ENCODE peak calls at places on chromosomes 5 and 9, in eight cellular contexts. One of them, this sample, is unnamed.
A peak's percentile ranks its signal among the peaks of the same experiment; 100 is the strongest.

GRCh38 chr5:175216991-175217390 is 227.0 kb downstream of the DRD1 start:
- DNase-seq in epithelial cell of esophagus: no peak
- DNase-seq in tibial artery: peak; percentile 87
- DNase-seq in stimulated activated CD4-positive, alpha-beta T cell treated with anti-CD3 and anti-CD28 coated beads, Interleukin-1b, Interleukin-23, amount 100 ng/mL, for 1 hour: no peak
- DNase-seq in Kasumi-1: no peak
- DNase-seq in bronchial epithelial cell: no peak
- DNase-seq in HFFc6: peak; percentile 69
- DNase-seq in stromal cell of bone marrow: peak; percentile 74
- DNase-seq in this sample: no peak

GRCh38 chr9:126619336-126619919 is 5.7 kb downstream of the LMX1B start:
- DNase-seq in tibial artery: no peak
- DNase-seq in stimulated activated CD4-positive, alpha-beta T cell treated with anti-CD3 and anti-CD28 coated beads, Interleukin-1b, Interleukin-23, amount 100 ng/mL, for 1 hour: no peak
- DNase-seq in bronchial epithelial cell: no peak
- DNase-seq in Kasumi-1: no peak
- DNase-seq in epithelial cell of esophagus: no peak
- DNase-seq in HFFc6: no peak
- DNase-seq in stromal cell of bone marrow: no peak
- DNase-seq in this sample: no peak

GRCh38 chr5:16539169-16539666 is 73.6 kb upstream of the ZNF622 start:
- DNase-seq in epithelial cell of esophagus: peak; percentile 91
- DNase-seq in tibial artery: peak; percentile 92
- DNase-seq in HFFc6: peak; percentile 78
- DNase-seq in stimulated activated CD4-positive, alpha-beta T cell treated with anti-CD3 and anti-CD28 coated beads, Interleukin-1b, Interleukin-23, amount 100 ng/mL, for 1 hour: no peak
- DNase-seq in bronchial epithelial cell: peak; percentile 82
- DNase-seq in stromal cell of bone marrow: peak; percentile 88
- DNase-seq in Kasumi-1: no peak
- DNase-seq in this sample: peak; percentile 69

GRCh38 chr9:88387733-88388202 is 476 bp upstream of the SPIN1 start:
- DNase-seq in bronchial epithelial cell: peak; percentile 57
- DNase-seq in tibial artery: peak; percentile 72
- DNase-seq in Kasumi-1: peak; percentile 54
- DNase-seq in epithelial cell of esophagus: peak; percentile 70
- DNase-seq in HFFc6: peak; percentile 24
- DNase-seq in stimulated activated CD4-positive, alpha-beta T cell treated with anti-CD3 and anti-CD28 coated beads, Interleukin-1b, Interleukin-23, amount 100 ng/mL, for 1 hour: no peak
- DNase-seq in stromal cell of bone marrow: no peak
- DNase-seq in this sample: peak; percentile 73

GRCh38 chr5:138696501-138696900 is 56.7 kb upstream of the CTNNA1 start:
- DNase-seq in tibial artery: no peak
- DNase-seq in stimulated activated CD4-positive, alpha-beta T cell treated with anti-CD3 and anti-CD28 coated beads, Interleukin-1b, Interleukin-23, amount 100 ng/mL, for 1 hour: no peak
- DNase-seq in Kasumi-1: no peak
- DNase-seq in stromal cell of bone marrow: no peak
- DNase-seq in bronchial epithelial cell: peak; percentile 89
- DNase-seq in HFFc6: peak; percentile 52
- DNase-seq in epithelial cell of esophagus: peak; percentile 95
- DNase-seq in this sample: no peak

GRCh38 chr9:93132287-93132927 is 1.6 kb downstream of the NINJ1 start:
- DNase-seq in Kasumi-1: no peak
- DNase-seq in bronchial epithelial cell: no peak
- DNase-seq in HFFc6: no peak
- DNase-seq in epithelial cell of esophagus: peak; percentile 23
- DNase-seq in stimulated activated CD4-positive, alpha-beta T cell treated with anti-CD3 and anti-CD28 coated beads, Interleukin-1b, Interleukin-23, amount 100 ng/mL, for 1 hour: no peak
- DNase-seq in stromal cell of bone marrow: no peak
- DNase-seq in tibial artery: peak; percentile 92
- DNase-seq in this sample: peak; percentile 84

GRCh38 chr5:6715271-6715670 is 2.0 kb downstream of the TENT4A start:
- DNase-seq in Kasumi-1: no peak
- DNase-seq in epithelial cell of esophagus: no peak
- DNase-seq in stimulated activated CD4-positive, alpha-beta T cell treated with anti-CD3 and anti-CD28 coated beads, Interleukin-1b, Interleukin-23, amount 100 ng/mL, for 1 hour: no peak
- DNase-seq in stromal cell of bone marrow: no peak
- DNase-seq in bronchial epithelial cell: no peak
- DNase-seq in HFFc6: no peak
- DNase-seq in tibial artery: no peak
- DNase-seq in this sample: no peak

GRCh38 chr9:115642285-115642684 is 511.3 kb upstream of the PAPPA start:
- DNase-seq in stromal cell of bone marrow: no peak
- DNase-seq in tibial artery: no peak
- DNase-seq in HFFc6: no peak
- DNase-seq in Kasumi-1: no peak
- DNase-seq in bronchial epithelial cell: no peak
- DNase-seq in stimulated activated CD4-positive, alpha-beta T cell treated with anti-CD3 and anti-CD28 coated beads, Interleukin-1b, Interleukin-23, amount 100 ng/mL, for 1 hour: no peak
- DNase-seq in epithelial cell of esophagus: no peak
- DNase-seq in this sample: no peak

GRCh38 chr9:124078641-124079040 is 67.1 kb downstream of the LHX2 start:
- DNase-seq in HFFc6: peak; percentile 64
- DNase-seq in stromal cell of bone marrow: no peak
- DNase-seq in tibial artery: no peak
- DNase-seq in Kasumi-1: no peak
- DNase-seq in stimulated activated CD4-positive, alpha-beta T cell treated with anti-CD3 and anti-CD28 coated beads, Interleukin-1b, Interleukin-23, amount 100 ng/mL, for 1 hour: no peak
- DNase-seq in bronchial epithelial cell: peak; percentile 35
- DNase-seq in epithelial cell of esophagus: peak; percentile 31
- DNase-seq in this sample: no peak

GRCh38 chr5:179406031-179406681 is 60.9 kb upstream of the ADAMTS2 start:
- DNase-seq in stromal cell of bone marrow: peak; percentile 28
- DNase-seq in bronchial epithelial cell: no peak
- DNase-seq in stimulated activated CD4-positive, alpha-beta T cell treated with anti-CD3 and anti-CD28 coated beads, Interleukin-1b, Interleukin-23, amount 100 ng/mL, for 1 hour: no peak
- DNase-seq in Kasumi-1: no peak
- DNase-seq in HFFc6: no peak
- DNase-seq in tibial artery: no peak
- DNase-seq in epithelial cell of esophagus: no peak
- DNase-seq in this sample: no peak

GRCh38 chr9:99251157-99251556 is 29.1 kb downstream of the SEC61B start:
- DNase-seq in stimulated activated CD4-positive, alpha-beta T cell treated with anti-CD3 and anti-CD28 coated beads, Interleukin-1b, Interleukin-23, amount 100 ng/mL, for 1 hour: no peak
- DNase-seq in Kasumi-1: no peak
- DNase-seq in stromal cell of bone marrow: no peak
- DNase-seq in tibial artery: no peak
- DNase-seq in bronchial epithelial cell: no peak
- DNase-seq in HFFc6: no peak
- DNase-seq in epithelial cell of esophagus: no peak
- DNase-seq in this sample: no peak

GRCh38 chr5:17306726-17307091 is 89.3 kb downstream of the BASP1 start:
- DNase-seq in stimulated activated CD4-positive, alpha-beta T cell treated with anti-CD3 and anti-CD28 coated beads, Interleukin-1b, Interleukin-23, amount 100 ng/mL, for 1 hour: no peak
- DNase-seq in tibial artery: no peak
- DNase-seq in stromal cell of bone marrow: no peak
- DNase-seq in Kasumi-1: no peak
- DNase-seq in bronchial epithelial cell: no peak
- DNase-seq in HFFc6: no peak
- DNase-seq in epithelial cell of esophagus: no peak
- DNase-seq in this sample: no peak

GRCh38 chr5:163571755-163572154 is 66.3 kb downstream of the MAT2B start:
- DNase-seq in tibial artery: no peak
- DNase-seq in stimulated activated CD4-positive, alpha-beta T cell treated with anti-CD3 and anti-CD28 coated beads, Interleukin-1b, Interleukin-23, amount 100 ng/mL, for 1 hour: no peak
- DNase-seq in Kasumi-1: no peak
- DNase-seq in HFFc6: peak; percentile 86
- DNase-seq in bronchial epithelial cell: peak; percentile 20
- DNase-seq in epithelial cell of esophagus: peak; percentile 14
- DNase-seq in stromal cell of bone marrow: peak; percentile 54
- DNase-seq in this sample: no peak

GRCh38 chr9:131337131-131337848 is 47.8 kb downstream of the PLPP7 start:
- DNase-seq in epithelial cell of esophagus: no peak
- DNase-seq in HFFc6: no peak
- DNase-seq in bronchial epithelial cell: no peak
- DNase-seq in stimulated activated CD4-positive, alpha-beta T cell treated with anti-CD3 and anti-CD28 coated beads, Interleukin-1b, Interleukin-23, amount 100 ng/mL, for 1 hour: no peak
- DNase-seq in Kasumi-1: no peak
- DNase-seq in stromal cell of bone marrow: no peak
- DNase-seq in tibial artery: no peak
- DNase-seq in this sample: peak; percentile 42

GRCh38 chr5:150112211-150113046 is 26.1 kb upstream of the CSF1R start:
- DNase-seq in bronchial epithelial cell: peak; percentile 57
- DNase-seq in stromal cell of bone marrow: peak; percentile 90
- DNase-seq in tibial artery: peak; percentile 93
- DNase-seq in stimulated activated CD4-positive, alpha-beta T cell treated with anti-CD3 and anti-CD28 coated beads, Interleukin-1b, Interleukin-23, amount 100 ng/mL, for 1 hour: no peak
- DNase-seq in Kasumi-1: no peak
- DNase-seq in HFFc6: peak; percentile 89
- DNase-seq in epithelial cell of esophagus: peak; percentile 77
- DNase-seq in this sample: peak; percentile 72

GRCh38 chr5:114120166-114120565 is 241.7 kb upstream of the KCNN2 start:
- DNase-seq in Kasumi-1: no peak
- DNase-seq in stimulated activated CD4-positive, alpha-beta T cell treated with anti-CD3 and anti-CD28 coated beads, Interleukin-1b, Interleukin-23, amount 100 ng/mL, for 1 hour: no peak
- DNase-seq in stromal cell of bone marrow: no peak
- DNase-seq in tibial artery: no peak
- DNase-seq in epithelial cell of esophagus: no peak
- DNase-seq in bronchial epithelial cell: no peak
- DNase-seq in HFFc6: no peak
- DNase-seq in this sample: no peak

GRCh38 chr5:159510282-159510681 is 180.0 kb upstream of the IL12B start:
- DNase-seq in tibial artery: peak; percentile 81
- DNase-seq in stimulated activated CD4-positive, alpha-beta T cell treated with anti-CD3 and anti-CD28 coated beads, Interleukin-1b, Interleukin-23, amount 100 ng/mL, for 1 hour: no peak
- DNase-seq in HFFc6: peak; percentile 84
- DNase-seq in bronchial epithelial cell: peak; percentile 36
- DNase-seq in Kasumi-1: no peak
- DNase-seq in epithelial cell of esophagus: peak; percentile 59
- DNase-seq in stromal cell of bone marrow: peak; percentile 45
- DNase-seq in this sample: no peak

GRCh38 chr5:112586596-112587062 is 151.1 kb upstream of the APC start:
- DNase-seq in HFFc6: no peak
- DNase-seq in epithelial cell of esophagus: no peak
- DNase-seq in stromal cell of bone marrow: no peak
- DNase-seq in tibial artery: no peak
- DNase-seq in stimulated activated CD4-positive, alpha-beta T cell treated with anti-CD3 and anti-CD28 coated beads, Interleukin-1b, Interleukin-23, amount 100 ng/mL, for 1 hour: no peak
- DNase-seq in Kasumi-1: no peak
- DNase-seq in bronchial epithelial cell: no peak
- DNase-seq in this sample: no peak

GRCh38 chr5:152711996-152712395 is 306.9 kb upstream of the NMUR2 start:
- DNase-seq in stimulated activated CD4-positive, alpha-beta T cell treated with anti-CD3 and anti-CD28 coated beads, Interleukin-1b, Interleukin-23, amount 100 ng/mL, for 1 hour: no peak
- DNase-seq in bronchial epithelial cell: no peak
- DNase-seq in stromal cell of bone marrow: no peak
- DNase-seq in epithelial cell of esophagus: no peak
- DNase-seq in HFFc6: no peak
- DNase-seq in Kasumi-1: no peak
- DNase-seq in tibial artery: no peak
- DNase-seq in this sample: no peak

GRCh38 chr5:37576496-37576895 is 197.4 kb downstream of the WDR70 start:
- DNase-seq in tibial artery: no peak
- DNase-seq in stimulated activated CD4-positive, alpha-beta T cell treated with anti-CD3 and anti-CD28 coated beads, Interleukin-1b, Interleukin-23, amount 100 ng/mL, for 1 hour: no peak
- DNase-seq in HFFc6: no peak
- DNase-seq in bronchial epithelial cell: no peak
- DNase-seq in stromal cell of bone marrow: no peak
- DNase-seq in epithelial cell of esophagus: no peak
- DNase-seq in Kasumi-1: peak; percentile 5
- DNase-seq in this sample: no peak

GRCh38 chr9:105835721-105836120 is 141.4 kb downstream of the TMEM38B start:
- DNase-seq in epithelial cell of esophagus: no peak
- DNase-seq in bronchial epithelial cell: no peak
- DNase-seq in tibial artery: no peak
- DNase-seq in stromal cell of bone marrow: no peak
- DNase-seq in HFFc6: no peak
- DNase-seq in Kasumi-1: no peak
- DNase-seq in stimulated activated CD4-positive, alpha-beta T cell treated with anti-CD3 and anti-CD28 coated beads, Interleukin-1b, Interleukin-23, amount 100 ng/mL, for 1 hour: no peak
- DNase-seq in this sample: no peak

GRCh38 chr9:19924090-19924489 is 135.3 kb upstream of the SLC24A2 start:
- DNase-seq in stimulated activated CD4-positive, alpha-beta T cell treated with anti-CD3 and anti-CD28 coated beads, Interleukin-1b, Interleukin-23, amount 100 ng/mL, for 1 hour: no peak
- DNase-seq in HFFc6: no peak
- DNase-seq in Kasumi-1: no peak
- DNase-seq in tibial artery: no peak
- DNase-seq in stromal cell of bone marrow: no peak
- DNase-seq in bronchial epithelial cell: peak; percentile 43
- DNase-seq in epithelial cell of esophagus: peak; percentile 60
- DNase-seq in this sample: no peak

GRCh38 chr5:167049043-167049663 is 1242.3 kb upstream of the WWC1 start:
- DNase-seq in HFFc6: no peak
- DNase-seq in stromal cell of bone marrow: no peak
- DNase-seq in bronchial epithelial cell: peak; percentile 58
- DNase-seq in epithelial cell of esophagus: peak; percentile 65
- DNase-seq in Kasumi-1: peak; percentile 42
- DNase-seq in tibial artery: no peak
- DNase-seq in stimulated activated CD4-positive, alpha-beta T cell treated with anti-CD3 and anti-CD28 coated beads, Interleukin-1b, Interleukin-23, amount 100 ng/mL, for 1 hour: no peak
- DNase-seq in this sample: no peak

GRCh38 chr9:73896061-73896460 is 601.1 kb upstream of the RORB start:
- DNase-seq in epithelial cell of esophagus: no peak
- DNase-seq in Kasumi-1: no peak
- DNase-seq in HFFc6: no peak
- DNase-seq in tibial artery: no peak
- DNase-seq in stromal cell of bone marrow: no peak
- DNase-seq in bronchial epithelial cell: no peak
- DNase-seq in stimulated activated CD4-positive, alpha-beta T cell treated with anti-CD3 and anti-CD28 coated beads, Interleukin-1b, Interleukin-23, amount 100 ng/mL, for 1 hour: no peak
- DNase-seq in this sample: no peak

GRCh38 chr5:145811834-145812625 is 23.1 kb downstream of the PRELID2 start:
- DNase-seq in HFFc6: peak; percentile 63
- DNase-seq in epithelial cell of esophagus: peak; percentile 64
- DNase-seq in stimulated activated CD4-positive, alpha-beta T cell treated with anti-CD3 and anti-CD28 coated beads, Interleukin-1b, Interleukin-23, amount 100 ng/mL, for 1 hour: no peak
- DNase-seq in stromal cell of bone marrow: peak; percentile 70
- DNase-seq in bronchial epithelial cell: peak; percentile 46
- DNase-seq in Kasumi-1: no peak
- DNase-seq in tibial artery: no peak
- DNase-seq in this sample: no peak

This sample was measured in sciatic nerve.